ENCODE peak calls at places on chromosomes 16 and 17, in four cellular contexts. G is Panc1, Q is HCT116, J is K562. M is an unnamed sample.
A peak's percentile ranks its signal among the peaks of the same experiment; 100 is the strongest.

GRCh38 chr16:54633943-54634362 is 296.7 kb upstream of the IRX5 start:
- DNase-seq in Q (peak; percentile 39), G (no peak), J (peak; percentile 49), M (peak; percentile 14)

GRCh38 chr17:38569701-38570512 is 35.8 kb downstream of the SRCIN1 start:
- DNase-seq in J (no peak), G (no peak), Q (no peak), M (no peak)

GRCh38 chr16:47643610-47644009 is 182.5 kb downstream of the PHKB start:
- DNase-seq in J (no peak), Q (no peak), G (no peak), M (no peak)

GRCh38 chr17:69711504-69711903 is 297.0 kb downstream of the MAP2K6 start:
- DNase-seq in Q (no peak), G (no peak), J (no peak), M (no peak)

GRCh38 chr17:41544497-41544896 is 16.4 kb upstream of the KRT19 start:
- DNase-seq in J (peak; percentile 49), Q (no peak), G (no peak), M (peak; percentile 79)

GRCh38 chr17:32840241-32840640 is 36.7 kb downstream of the MYO1D start:
- DNase-seq in G (no peak), J (no peak), Q (no peak), M (no peak)

GRCh38 chr17:9576521-9577401 is at the start of gene CFAP52:
- DNase-seq in G (peak; percentile 51), Q (peak; percentile 48), J (peak; percentile 70), M (peak; percentile 33)

GRCh38 chr17:55734128-55734781 is 11.6 kb upstream of the TMEM100 start:
- DNase-seq in J (peak; percentile 51), Q (no peak), G (no peak), M (no peak)

GRCh38 chr16:35751191-35751941 is 2292.0 kb downstream of the TP53TG3F start:
- DNase-seq in J (no peak), Q (no peak), G (no peak), M (no peak)

GRCh38 chr16:52474679-52475078 is 72.3 kb downstream of the TOX3 start:
- DNase-seq in J (no peak), G (no peak), Q (no peak), M (no peak)

GRCh38 chr16:72847187-72848044 is 200.5 kb downstream of the ZFHX3 start:
- DNase-seq in Q (no peak), G (no peak), J (peak; percentile 34), M (peak; percentile 30)

GRCh38 chr16:80564394-80564793 is 23.6 kb downstream of the DYNLRB2 start:
- DNase-seq in J (no peak), Q (no peak), G (no peak), M (no peak)

GRCh38 chr16:80573700-80574120 is 32.9 kb downstream of the DYNLRB2 start:
- DNase-seq in J (no peak), G (no peak), Q (no peak), M (no peak)

GRCh38 chr16:80563807-80564206 is 23.0 kb downstream of the DYNLRB2 start:
- DNase-seq in G (no peak), J (no peak), Q (no peak), M (no peak)

GRCh38 chr16:80570106-80570478 is 29.3 kb downstream of the DYNLRB2 start:
- DNase-seq in Q (no peak), G (no peak), J (no peak), M (no peak)

DNA sequence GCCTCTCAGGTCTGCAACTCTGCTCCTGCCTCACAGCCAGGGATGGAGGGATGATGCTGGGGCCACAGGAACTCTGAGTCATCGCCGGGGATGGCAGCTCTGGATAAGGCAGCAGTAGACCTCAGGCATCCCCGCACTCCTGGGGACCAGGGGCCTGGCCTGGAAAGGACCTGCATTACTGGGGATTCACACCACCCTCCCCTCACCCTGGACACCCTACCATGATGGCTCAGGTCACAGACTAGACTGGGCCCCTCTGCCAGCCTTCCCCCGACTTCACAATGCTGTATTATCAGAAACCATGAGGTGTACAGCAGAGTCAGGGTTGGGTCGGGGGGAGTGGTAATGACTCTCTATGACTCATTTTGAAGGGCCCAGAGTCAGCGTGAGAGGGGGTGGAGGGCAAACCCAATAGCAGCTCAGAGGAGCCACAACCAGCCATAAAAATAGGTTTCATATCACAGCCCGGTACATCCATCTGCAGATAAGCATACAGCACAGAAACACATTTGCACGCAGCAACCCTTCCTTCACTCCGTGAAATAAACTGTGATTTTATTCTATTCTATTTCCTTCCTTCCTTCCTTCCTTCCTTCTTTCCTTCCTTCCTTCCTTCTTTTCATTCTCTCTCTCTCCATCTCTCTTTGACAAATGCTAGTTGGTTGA is 28.8 kb downstream of the DYNLRB2 start:
- DNase-seq in Q (no peak), G (no peak), J (peak; percentile 39), M (no peak)
- TF ChIP-seq TCF7L2 in Q (no peak), G (no peak), J (no peak), M (no peak)

DNA sequence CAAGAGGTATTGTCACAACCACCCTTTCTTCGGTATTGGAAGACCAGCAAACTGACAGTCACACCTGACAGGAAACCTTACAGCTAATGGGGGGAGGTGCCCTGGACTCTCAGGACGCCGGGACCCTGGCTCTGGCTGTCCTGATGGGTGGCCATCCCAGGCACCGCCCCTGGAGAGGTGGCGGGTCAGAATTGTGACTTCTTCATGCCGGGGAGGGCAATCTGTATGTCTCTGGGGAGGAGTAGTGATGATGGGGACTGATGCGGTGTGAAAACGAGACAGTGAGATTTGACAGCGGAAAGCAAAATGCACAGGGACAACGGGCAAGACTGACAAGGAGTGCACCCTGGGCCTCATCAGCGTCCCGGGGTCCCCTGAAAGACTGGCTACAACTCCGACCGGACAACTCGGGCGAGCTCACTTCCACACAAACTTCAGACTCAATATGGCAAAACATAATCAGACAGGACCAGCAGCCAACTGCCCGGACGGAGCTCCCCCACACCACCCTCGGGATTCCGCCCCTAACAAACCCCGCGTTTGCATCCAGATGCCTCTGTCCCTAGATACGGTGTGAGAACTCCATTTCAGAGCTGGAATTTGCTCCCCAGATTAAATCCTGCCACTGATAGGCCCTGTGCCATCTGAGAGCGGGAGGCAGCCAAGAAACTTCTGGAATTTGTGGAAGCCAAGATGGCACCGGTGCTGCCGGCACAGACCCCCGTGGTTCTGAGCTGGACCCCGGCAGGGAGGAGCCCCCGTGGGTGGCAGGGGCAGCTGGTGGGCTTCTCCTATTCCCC is 83.6 kb upstream of the CREBBP start:
- DNase-seq in J (no peak), Q (no peak), G (no peak), M (no peak)
- TF ChIP-seq TCF7L2 in J (no peak), Q (no peak), G (no peak), M (no peak)

GRCh38 chr17:67055811-67056745 is 11.7 kb downstream of the CACNG1 start:
- DNase-seq in G (no peak), Q (no peak), J (no peak), M (no peak)
- TF ChIP-seq TCF7L2 in G (no peak), Q (no peak), J (no peak), M (no peak)

GRCh38 chr17:40312131-40312731 is 3.3 kb downstream of the RARA start:
- DNase-seq in J (no peak), Q (no peak), G (no peak), M (no peak)
- TF ChIP-seq TCF7L2 in J (no peak), Q (no peak), G (no peak), M (no peak)

DNA sequence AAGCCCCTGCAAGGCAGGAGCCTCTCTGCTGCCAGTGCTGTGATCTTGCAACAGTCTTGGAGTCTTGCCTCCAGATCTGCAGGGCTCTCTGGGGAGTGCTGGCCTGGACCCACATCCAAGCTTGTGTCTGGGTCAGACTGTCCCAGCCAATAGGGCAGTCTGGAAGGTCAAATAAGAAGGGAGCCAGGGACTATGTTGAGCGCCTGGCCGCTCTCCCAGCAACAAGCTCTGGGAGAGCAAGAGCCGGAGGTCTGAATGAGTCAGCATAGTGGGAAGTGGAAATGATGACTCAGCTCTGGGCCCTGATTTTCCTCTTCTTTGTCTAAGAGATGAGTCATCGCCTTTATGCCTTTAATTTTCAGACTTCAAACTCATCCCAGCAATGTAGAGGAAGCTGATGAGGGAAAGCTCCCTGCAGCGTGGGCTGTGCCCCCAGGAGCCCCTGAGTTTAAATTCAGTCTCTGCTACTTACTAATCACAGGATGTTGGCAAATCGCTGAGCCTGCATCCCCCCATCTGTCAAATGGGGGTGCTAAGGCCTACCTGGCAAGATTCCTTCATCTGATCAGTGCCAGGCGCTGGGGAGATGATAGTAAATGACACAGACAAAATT is 43.6 kb upstream of the HAPSTR1 start:
- DNase-seq in J (peak; percentile 95), Q (peak; percentile 98), G (peak; percentile 98), M (peak; percentile 97)
- TF ChIP-seq TCF7L2 in J (no peak), Q (peak; percentile 93), G (peak; percentile 87), M (no peak)

GRCh38 chr17:76946772-76947135 is 78.5 kb downstream of the MGAT5B start:
- DNase-seq in J (no peak), Q (no peak), G (no peak), M (no peak)
- TF ChIP-seq TCF7L2 in J (no peak), Q (no peak), G (no peak), M (no peak)

GRCh38 chr16:67146523-67147357 is 4.1 kb downstream of the B3GNT9 start:
- DNase-seq in G (no peak), J (no peak), Q (no peak), M (no peak)

GRCh38 chr16:67147437-67148140 is 3.2 kb downstream of the B3GNT9 start:
- DNase-seq in G (no peak), Q (no peak), J (no peak), M (no peak)

GRCh38 chr16:67149276-67150057 is 1.3 kb downstream of the B3GNT9 start:
- DNase-seq in Q (no peak), J (no peak), G (no peak), M (no peak)

GRCh38 chr16:67148656-67149275 is 2.0 kb downstream of the B3GNT9 start:
- DNase-seq in Q (no peak), J (no peak), G (no peak), M (no peak)

DNA sequence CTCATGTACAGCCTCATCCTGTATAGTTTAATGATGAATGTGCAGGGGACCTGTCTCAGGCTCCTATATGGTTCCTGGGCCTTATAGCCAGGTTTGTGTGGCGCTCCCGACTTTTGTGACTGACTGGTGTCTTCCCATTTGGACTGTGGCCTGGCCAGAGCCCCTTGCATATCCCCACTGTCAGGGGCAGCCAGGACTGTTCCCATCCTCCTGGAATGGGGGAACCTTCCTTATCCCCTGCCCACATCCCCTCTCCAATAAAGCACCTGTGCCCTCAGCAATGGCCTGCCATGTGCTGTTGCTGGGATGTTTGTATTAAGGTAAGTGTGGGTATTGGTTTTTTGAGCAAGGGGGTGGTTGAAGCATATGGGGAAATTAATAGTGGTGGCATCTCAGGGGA is 2.6 kb downstream of the B3GNT9 start:
- DNase-seq in J (no peak), G (no peak), Q (no peak), M (no peak)
- TF ChIP-seq TCF7L2 in J (no peak), G (no peak), Q (no peak), M (no peak)

DNA sequence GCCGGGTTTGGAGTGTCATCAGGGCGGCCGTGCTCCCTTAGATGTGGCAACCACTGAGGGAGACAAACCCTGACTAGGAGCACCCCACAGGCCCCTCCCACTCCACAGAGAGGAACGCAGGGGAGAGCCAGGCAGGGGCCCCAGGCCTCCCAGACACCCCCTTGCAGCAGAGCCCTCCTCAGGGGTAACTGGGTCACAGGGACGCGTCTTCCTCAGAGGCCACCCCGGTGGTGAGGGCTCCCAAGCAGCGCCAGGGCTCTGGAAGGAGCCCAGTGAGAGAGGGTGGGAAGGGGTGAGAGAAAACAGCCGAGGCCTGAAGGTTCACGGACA is 11.4 kb downstream of the FSCN2 start:
- DNase-seq in G (no peak), J (no peak), Q (no peak), M (no peak)
- TF ChIP-seq TCF7L2 in G (no peak), J (no peak), Q (no peak), M (no peak)